ENCODE peak calls at places on chromosomes 1 and 21, in five cellular contexts. H, D, C, Z and O are unnamed samples. For H3K36me3 and H3K4me1, the result is how much of the 10 kb centered on the place peaks cover.

GRCh38 chr1:110494522-110495406 is 24.2 kb downstream of the KCNA10 start:
- DNase-seq in H (no peak), D (no peak), C (no peak), Z (no peak), O (no peak)

GRCh38 chr1:182616130-182617074 is 12.2 kb upstream of the RGS16 start:
- DNase-seq in H (peak), D (peak), C (peak), Z (peak), O (peak)

GRCh38 chr1:235632538-235633219 is 16.9 kb downstream of the GNG4 start:
- DNase-seq in H (no peak), D (no peak), C (no peak), Z (no peak), O (peak)

GRCh38 chr1:244730934-244731434 is 78.1 kb downstream of the DESI2 start:
- DNase-seq in H (no peak), D (no peak), C (no peak), Z (no peak), O (no peak)

GRCh38 chr1:26941311-26941710 is 19.0 kb downstream of the KDF1 start:
- DNase-seq in H (no peak), D (no peak), C (no peak), Z (no peak), O (no peak)

GRCh38 chr1:36650200-36651065 is 167.7 kb upstream of the CSF3R start:
- DNase-seq in H (peak), D (no peak), C (peak), Z (peak), O (peak)

GRCh38 chr21:43274022-43274945 is 105.5 kb downstream of the CRYAA start:
- DNase-seq in H (no peak), D (no peak), C (no peak), Z (no peak), O (no peak)

GRCh38 chr1:199113265-199113869 is 474.5 kb downstream of the PTPRC start:
- DNase-seq in H (no peak), D (peak), C (peak), Z (peak), O (peak)

GRCh38 chr1:2344744-2345296 is 46.5 kb downstream of the MORN1 start:
- DNase-seq in H (peak), D (no peak), C (no peak), Z (no peak), O (no peak)

GRCh38 chr1:174058639-174059038 is 36.5 kb upstream of the RC3H1 start:
- DNase-seq in H (no peak), D (no peak), C (no peak), Z (no peak), O (peak)
- H3K36me3 ChIP-seq in H (under half), D (under half), C (under half), Z (under half), O (under half)

GRCh38 chr1:154218545-154218944 is 2.2 kb upstream of the UBAP2L start:
- DNase-seq in H (no peak), D (no peak), C (no peak), Z (no peak), O (no peak)

GRCh38 chr1:154212083-154212482 is 6.0 kb upstream of the CFAP141 start:
- DNase-seq in H (no peak), D (no peak), C (no peak), Z (peak), O (no peak)

GRCh38 chr1:154208677-154209390 is 2.7 kb upstream of the CFAP141 start:
- DNase-seq in H (no peak), D (no peak), C (no peak), Z (no peak), O (no peak)

DNA sequence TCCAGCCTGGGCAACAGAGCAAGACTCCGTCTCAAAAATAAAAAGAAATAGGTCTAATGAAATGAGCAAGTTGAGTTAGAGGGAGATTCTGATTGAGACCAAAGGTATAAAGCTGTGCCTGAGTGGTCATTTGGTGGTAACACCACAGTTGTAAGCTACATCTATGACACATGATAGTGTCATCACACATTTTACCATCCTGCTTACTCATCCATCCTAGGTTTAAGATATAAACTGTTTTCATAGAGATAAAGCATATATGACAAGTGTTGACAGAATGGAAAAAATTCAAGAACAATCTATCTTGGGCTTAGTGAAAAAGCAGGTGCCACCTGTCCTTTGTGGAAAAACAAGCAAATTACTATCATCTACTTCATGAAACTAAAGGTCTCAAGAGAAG is 7.1 kb upstream of the CFAP141 start:
- DNase-seq in H (no peak), D (no peak), C (no peak), Z (no peak), O (no peak)
- H3K4me1 ChIP-seq in H (under half), D (under half), C (under half), Z (under half), O (under half)

GRCh38 chr21:37631319-37632117 is 264.9 kb downstream of the DYRK1A start:
- DNase-seq in H (no peak), D (no peak), C (no peak), Z (no peak), O (no peak)

GRCh38 chr21:37627074-37627473 is 260.5 kb downstream of the DYRK1A start:
- DNase-seq in H (no peak), D (no peak), C (no peak), Z (no peak), O (no peak)

GRCh38 chr21:37626320-37626719 is 259.7 kb downstream of the DYRK1A start:
- DNase-seq in H (no peak), D (no peak), C (no peak), Z (no peak), O (no peak)

GRCh38 chr21:37627561-37627960 is 261.0 kb downstream of the DYRK1A start:
- DNase-seq in H (no peak), D (no peak), C (no peak), Z (no peak), O (no peak)

GRCh38 chr21:37628362-37628761 is 261.8 kb downstream of the DYRK1A start:
- DNase-seq in H (no peak), D (no peak), C (no peak), Z (no peak), O (no peak)
- H3K36me3 ChIP-seq in H (under half), D (under half), C (under half), Z (under half), O (under half)

GRCh38 chr21:38909109-38909508 is 103.4 kb downstream of the ETS2 start:
- DNase-seq in H (no peak), D (no peak), C (no peak), Z (no peak), O (no peak)

GRCh38 chr21:38910390-38911008 is 104.8 kb downstream of the ETS2 start:
- DNase-seq in H (no peak), D (no peak), C (no peak), Z (no peak), O (no peak)

GRCh38 chr21:38905751-38906150 is 100.0 kb downstream of the ETS2 start:
- DNase-seq in H (no peak), D (no peak), C (no peak), Z (no peak), O (no peak)

GRCh38 chr21:38909929-38910328 is 104.2 kb downstream of the ETS2 start:
- DNase-seq in H (no peak), D (no peak), C (no peak), Z (peak), O (no peak)

DNA sequence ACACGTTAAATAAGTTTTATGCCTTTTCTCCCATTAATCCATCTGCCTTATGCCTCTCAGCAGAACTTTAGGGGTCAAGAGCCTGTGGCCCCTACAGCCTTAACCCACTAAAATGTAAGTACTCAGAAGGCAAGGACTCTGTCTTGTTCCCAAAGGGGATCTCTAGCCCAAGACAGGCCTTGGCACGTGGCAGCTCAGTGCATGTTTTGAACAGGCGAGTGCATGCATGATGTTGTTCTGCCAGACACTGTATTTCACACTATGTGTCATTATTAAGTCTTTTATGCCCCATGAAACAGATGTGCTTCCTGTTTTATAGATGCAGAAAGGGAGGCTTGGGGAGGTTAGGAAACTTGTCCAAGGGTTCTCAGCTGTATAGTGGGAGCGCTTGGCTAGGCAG is 102.8 kb downstream of the ETS2 start:
- DNase-seq in H (no peak), D (no peak), C (no peak), Z (no peak), O (no peak)
- H3K4me1 ChIP-seq in H (under half), D (under half), C (under half), Z (under half), O (under half)

GRCh38 chr1:42228938-42229337 is 64.4 kb upstream of the GUCA2A start:
- DNase-seq in H (no peak), D (no peak), C (no peak), Z (no peak), O (no peak)
- H3K36me3 ChIP-seq in H (under half), D (under half), C (under half), Z (under half), O (under half)

DNA sequence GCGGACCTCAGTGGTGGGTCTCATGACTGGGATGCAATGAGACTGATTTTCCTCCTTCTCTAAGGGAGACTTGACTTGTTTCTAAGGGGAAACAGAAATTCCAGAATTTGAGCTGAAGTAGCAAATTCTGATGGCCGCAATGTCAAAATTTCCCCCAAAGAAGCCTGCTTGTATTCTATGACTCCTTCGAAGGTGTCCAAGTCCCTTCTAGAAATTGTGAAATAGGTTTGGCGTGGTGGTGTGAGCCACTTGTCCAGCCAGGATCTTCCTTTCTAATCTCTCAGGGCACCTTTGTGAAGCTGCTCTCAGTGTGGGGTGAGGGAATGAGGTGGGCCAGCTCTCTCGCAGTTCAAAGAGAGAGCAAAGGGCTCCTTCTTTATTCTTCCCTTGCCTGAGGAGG is 19.9 kb downstream of the CLIC6 start:
- DNase-seq in H (no peak), D (no peak), C (no peak), Z (no peak), O (no peak)
- H3K4me1 ChIP-seq in H (under half), D (under half), C (under half), Z (under half), O (half or more)

GRCh38 chr1:56728964-56729363 is 83.8 kb downstream of the PRKAA2 start:
- DNase-seq in H (no peak), D (no peak), C (no peak), Z (no peak), O (no peak)
- H3K36me3 ChIP-seq in H (under half), D (under half), C (under half), Z (under half), O (under half)